ENCODE peak calls at places on chromosomes 5 and 9, in five cellular contexts. B is type B pancreatic cell, C is HTR-8/SVneo, E is fibroblast of lung, D is Kasumi-1. X is an unnamed sample.

GRCh38 chr5:103259705-103260355 is 1.3 kb downstream of the MACIR start:
- DNase-seq in B (no peak), C (peak), E (peak), D (peak), X (no peak)

GRCh38 chr5:126816649-126817048 is 39.7 kb downstream of the LMNB1 start:
- DNase-seq in B (no peak), E (no peak), D (no peak), C (no peak), X (no peak)

GRCh38 chr5:132054031-132054696 is 6.3 kb upstream of the IL3 start:
- DNase-seq in E (no peak), D (no peak), B (no peak), C (no peak), X (no peak)

GRCh38 chr9:111148390-111148993 is 110.2 kb upstream of the LPAR1 start:
- DNase-seq in D (no peak), B (no peak), E (peak), C (no peak), X (no peak)

GRCh38 chr9:122370869-122371467 is at the start of gene PTGS1:
- DNase-seq in C (no peak), E (peak), D (peak), B (no peak), X (no peak)

GRCh38 chr9:36911601-36912412 is 122.3 kb downstream of the PAX5 start:
- DNase-seq in C (no peak), B (no peak), E (no peak), D (peak), X (no peak)

GRCh38 chr5:138930371-138931097 is 55.4 kb upstream of the LRRTM2 start:
- DNase-seq in C (no peak), D (no peak), B (no peak), E (no peak), X (no peak)

GRCh38 chr5:82164957-82165698 is 113.0 kb downstream of the RPS23 start:
- DNase-seq in E (peak), C (no peak), B (no peak), D (no peak), X (peak)

GRCh38 chr9:130159814-130160670 is 12.2 kb upstream of the NCS1 start:
- DNase-seq in D (no peak), B (no peak), E (no peak), C (no peak), X (no peak)

X was measured in retinal pigment epithelial cell.